ENCODE peak calls at places on chromosomes 5 and 9, in five cellular contexts. C, A, F, K and O are unnamed samples.

GRCh38 chr9:98083059-98083458 is 26.5 kb downstream of the NANS start:
- DNase-seq in C (no peak), A (no peak), F (no peak), K (no peak), O (no peak)

GRCh38 chr5:137705106-137705505 is 30.8 kb downstream of the KLHL3 start:
- DNase-seq in C (no peak), A (no peak), F (no peak), K (no peak), O (no peak)

GRCh38 chr5:82356808-82357671 is 78.9 kb upstream of the RPS23 start:
- DNase-seq in C (peak), A (no peak), F (no peak), K (peak), O (peak)

GRCh38 chr5:25414746-25415145 is 770.0 kb upstream of the CDH10 start:
- DNase-seq in C (no peak), A (no peak), F (no peak), K (no peak), O (peak)

GRCh38 chr5:127876384-127876783 is 173.2 kb downstream of the CCDC192 start:
- DNase-seq in C (no peak), A (no peak), F (no peak), K (no peak), O (no peak)

GRCh38 chr5:110751902-110752762 is 13.3 kb downstream of the SLC25A46 start:
- DNase-seq in C (no peak), A (no peak), F (peak), K (no peak), O (no peak)

GRCh38 chr9:34451545-34451944 is 6.8 kb downstream of the FAM219A start:
- DNase-seq in C (no peak), A (no peak), F (no peak), K (peak), O (no peak)

GRCh38 chr5:95810305-95811125 is 12.0 kb downstream of the GLRX start:
- DNase-seq in C (no peak), A (no peak), F (no peak), K (no peak), O (no peak)

GRCh38 chr5:88727705-88728313 is 155.2 kb downstream of the MEF2C start:
- DNase-seq in C (no peak), A (peak), F (no peak), K (no peak), O (no peak)

GRCh38 chr9:136262671-136263178 is 17.1 kb upstream of the QSOX2 start:
- DNase-seq in C (no peak), A (no peak), F (no peak), K (no peak), O (no peak)

GRCh38 chr5:136193396-136193935 is 504 bp upstream of the SMIM32 start:
- DNase-seq in C (no peak), A (no peak), F (no peak), K (no peak), O (no peak)

GRCh38 chr9:80873861-80874260 is 815.5 kb downstream of the TLE1 start:
- DNase-seq in C (no peak), A (no peak), F (no peak), K (no peak), O (no peak)

GRCh38 chr5:15763754-15764153 is 263.8 kb downstream of the FBXL7 start:
- DNase-seq in C (no peak), A (no peak), F (no peak), K (no peak), O (no peak)

GRCh38 chr9:18365651-18366050 is 108.3 kb upstream of the ADAMTSL1 start:
- DNase-seq in C (no peak), A (peak), F (no peak), K (no peak), O (no peak)

GRCh38 chr9:133994359-133995011 is 2.4 kb upstream of the VAV2 start:
- DNase-seq in C (peak), A (peak), F (peak), K (peak), O (peak)

GRCh38 chr9:14107977-14108376 is 206.0 kb downstream of the NFIB start:
- DNase-seq in C (no peak), A (no peak), F (no peak), K (no peak), O (no peak)

GRCh38 chr9:132994410-132995120 is 16.1 kb downstream of the GFI1B start:
- DNase-seq in C (no peak), A (no peak), F (no peak), K (peak), O (no peak)

GRCh38 chr5:79182141-79182540 is 53.8 kb upstream of the JMY start:
- DNase-seq in C (no peak), A (no peak), F (no peak), K (no peak), O (no peak)

GRCh38 chr9:35749515-35750255 is 598 bp downstream of the RGP1 start:
- DNase-seq in C (no peak), A (peak), F (no peak), K (peak), O (no peak)

GRCh38 chr5:176466245-176466871 is 18.2 kb downstream of the FAF2 start:
- DNase-seq in C (no peak), A (no peak), F (no peak), K (no peak), O (no peak)

GRCh38 chr9:89699646-89700045 is 94.8 kb downstream of the GADD45G start:
- DNase-seq in C (no peak), A (no peak), F (no peak), K (no peak), O (no peak)

GRCh38 chr5:176527246-176528222 is 9.7 kb downstream of the RNF44 start:
- DNase-seq in C (no peak), A (no peak), F (no peak), K (no peak), O (no peak)

GRCh38 chr5:83744851-83745250 is 24.2 kb upstream of the HAPLN1 start:
- DNase-seq in C (no peak), A (no peak), F (no peak), K (no peak), O (no peak)

GRCh38 chr9:27033815-27034403 is 28.4 kb upstream of the LRRC19 start:
- DNase-seq in C (no peak), A (peak), F (peak), K (peak), O (no peak)

GRCh38 chr5:170483701-170484458 is 19.9 kb upstream of the KCNIP1 start:
- DNase-seq in C (no peak), A (no peak), F (no peak), K (no peak), O (no peak)

GRCh38 chr9:131275332-131276106 is 791 bp downstream of the FAM78A start:
- DNase-seq in C (no peak), A (peak), F (no peak), K (peak), O (no peak)

GRCh38 chr9:114299286-114300152 is 23.4 kb upstream of the ORM1 start:
- DNase-seq in C (no peak), A (no peak), F (no peak), K (peak), O (no peak)

GRCh38 chr5:121681200-121681855 is 170.4 kb upstream of the FTMT start:
- DNase-seq in C (no peak), A (no peak), F (no peak), K (no peak), O (no peak)

GRCh38 chr5:33470544-33470943 is 29.8 kb downstream of the TARS1 start:
- DNase-seq in C (peak), A (peak), F (no peak), K (no peak), O (no peak)

GRCh38 chr5:1316941-1317340 is 22.1 kb upstream of the TERT start:
- DNase-seq in C (no peak), A (no peak), F (no peak), K (no peak), O (peak)

GRCh38 chr5:2185646-2186471 is 303.1 kb upstream of the IRX4 start:
- DNase-seq in C (no peak), A (no peak), F (no peak), K (no peak), O (no peak)

GRCh38 chr9:38144421-38144820 is 75.4 kb upstream of the SHB start:
- DNase-seq in C (no peak), A (no peak), F (no peak), K (no peak), O (no peak)